ENCODE peak calls at places on chromosomes 2 and 18, in four cellular contexts. A is GM12865, L is endodermal cell, V is AG09309. C is an unnamed sample.
A peak's percentile ranks its signal among the peaks of the same experiment; 100 is the strongest.

GRCh38 chr2:238855891-238856580 is 8.2 kb downstream of the TWIST2 start:
- DNase-seq in A (no peak), L (peak; percentile 30), V (no peak), C (no peak)

GRCh38 chr2:109722026-109722425 is 72.1 kb upstream of the RGPD5 start:
- DNase-seq in V (no peak), L (no peak), A (no peak), C (no peak)

GRCh38 chr2:97728091-97728596 is 14.8 kb downstream of the ZAP70 start:
- DNase-seq in L (no peak), V (no peak), A (no peak), C (no peak)

GRCh38 chr2:12303181-12304030 is 413.3 kb upstream of the TRIB2 start:
- DNase-seq in A (peak; percentile 22), L (no peak), V (peak; percentile 82), C (peak; percentile 56)

GRCh38 chr18:74524097-74524496 is 10.2 kb upstream of the CNDP1 start:
- DNase-seq in L (no peak), V (no peak), A (no peak), C (no peak)

GRCh38 chr18:21682276-21683051 is 22.1 kb downstream of the ABHD3 start:
- DNase-seq in V (peak; percentile 62), A (peak; percentile 82), L (no peak), C (no peak)

GRCh38 chr2:148602918-148603561 is 41.5 kb upstream of the EPC2 start:
- DNase-seq in V (no peak), A (peak; percentile 36), L (no peak), C (no peak)

GRCh38 chr2:235008584-235009044 is 56.8 kb downstream of the SH3BP4 start:
- DNase-seq in L (no peak), A (no peak), V (no peak), C (no peak)

GRCh38 chr2:29920130-29920577 is 1.2 kb downstream of the ALK start:
- DNase-seq in L (peak; percentile 97), A (peak; percentile 13), V (no peak), C (no peak)

GRCh38 chr2:43224571-43225092 is 1.8 kb downstream of the ZFP36L2 start:
- DNase-seq in A (peak; percentile 58), V (no peak), L (peak; percentile 66), C (no peak)

GRCh38 chr18:63879684-63880083 is 7.8 kb upstream of the SERPINB2 start:
- DNase-seq in V (no peak), A (no peak), L (no peak), C (no peak)

GRCh38 chr2:196955036-196955435 is 28.5 kb upstream of the PGAP1 start:
- DNase-seq in V (no peak), A (no peak), L (no peak), C (no peak)

GRCh38 chr18:37483221-37483971 is 82.2 kb downstream of the CELF4 start:
- DNase-seq in V (no peak), A (peak; percentile 4), L (peak; percentile 82), C (no peak)

GRCh38 chr18:54928236-54928635 is 31.0 kb downstream of the CCDC68 start:
- DNase-seq in A (no peak), L (no peak), V (no peak), C (no peak)

GRCh38 chr2:118991554-118991953 is 49.6 kb downstream of the MARCO start:
- DNase-seq in L (no peak), V (no peak), A (no peak), C (no peak)

GRCh38 chr18:22981274-22982133 is 48.4 kb downstream of the RBBP8 start:
- DNase-seq in L (no peak), V (no peak), A (no peak), C (no peak)

GRCh38 chr2:240588006-240588655 is 1.6 kb downstream of the CAPN10 start:
- DNase-seq in V (no peak), A (no peak), L (no peak), C (no peak)

GRCh38 chr2:145123606-145124005 is 603.7 kb upstream of the ZEB2 start:
- DNase-seq in A (no peak), L (no peak), V (no peak), C (no peak)

GRCh38 chr2:45786831-45787357 is 135.4 kb downstream of the PRKCE start:
- DNase-seq in A (no peak), L (peak; percentile 61), V (no peak), C (no peak)

GRCh38 chr2:39228413-39229209 is 15.2 kb downstream of the CDKL4 start:
- DNase-seq in A (peak; percentile 40), V (no peak), L (peak; percentile 70), C (no peak)

GRCh38 chr2:122737429-122738077 is 982.1 kb downstream of the TSN start:
- DNase-seq in A (peak; percentile 61), V (no peak), L (no peak), C (no peak)

GRCh38 chr2:143787674-143788073 is 658.5 kb downstream of the ARHGAP15 start:
- DNase-seq in A (no peak), V (no peak), L (no peak), C (no peak)

GRCh38 chr2:126971481-126972271 is 73.0 kb downstream of the TEX51 start:
- DNase-seq in V (peak; percentile 7), A (peak; percentile 68), L (peak; percentile 93), C (no peak)
- H3K4me3 ChIP-seq in V (peak overlapping the region; percentile 49), A (no peak overlapping the region), L (no peak overlapping the region), C (no peak overlapping the region)

GRCh38 chr2:50606860-50607259 is 425.1 kb downstream of the NRXN1 start:
- DNase-seq in A (no peak), V (no peak), L (no peak), C (no peak)
- TF ChIP-seq CTCF in A (peak; percentile 1), V (no peak), L (peak; percentile 58), C (no peak)

GRCh38 chr18:39799010-39799409 is 2156.0 kb upstream of the PIK3C3 start:
- DNase-seq in L (no peak), V (no peak), A (no peak), C (no peak)
- H3K4me3 ChIP-seq in L (peak overlapping the region; percentile 71), V (no peak overlapping the region), A (no peak overlapping the region), C (peak overlapping the region; percentile 58)

GRCh38 chr18:60090170-60090569 is 190.4 kb downstream of the PMAIP1 start:
- DNase-seq in V (no peak), L (no peak), A (peak; percentile 11), C (no peak)
- TF ChIP-seq CTCF in V (no peak), L (peak; percentile 64), A (peak; percentile 9), C (peak; percentile 4)

DNA sequence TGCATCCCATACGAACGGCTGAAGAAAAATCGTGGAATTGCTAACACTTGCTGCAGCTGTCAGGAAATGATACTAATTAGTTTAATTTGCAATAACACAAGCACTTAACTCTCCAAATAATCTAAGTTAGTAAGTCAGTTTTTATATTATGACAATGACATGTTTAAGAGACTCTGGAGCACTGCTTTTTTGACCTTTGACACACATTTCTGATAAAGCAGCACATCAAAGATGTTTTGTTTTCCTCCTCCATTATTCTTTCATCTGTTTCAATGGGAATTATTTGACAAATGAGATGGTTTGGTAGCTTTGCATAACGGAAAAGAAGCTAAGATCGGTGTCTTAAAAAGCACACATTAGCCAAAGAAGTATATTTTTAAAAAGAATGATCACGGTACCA is 123.8 kb upstream of the SATB2 start:
- DNase-seq in V (no peak), L (no peak), A (no peak), C (no peak)
- H3K4me3 ChIP-seq in V (peak overlapping the region; percentile 33), L (no peak overlapping the region), A (no peak overlapping the region), C (no peak overlapping the region)